ENCODE peak calls at places on chromosome 5, in eight cellular contexts. One of them, this sample, is unnamed.

GRCh38 chr5:119470105-119470763 is 17.9 kb downstream of the HSD17B4 start:
- DNase-seq in WERI-Rb-1: no peak
- DNase-seq in cardiac muscle cell: no peak
- DNase-seq in breast epithelium: no peak
- DNase-seq in body of pancreas: no peak
- DNase-seq in lower leg skin: no peak
- DNase-seq in choroid plexus epithelial cell: no peak
- DNase-seq in cardiac fibroblast: no peak
- DNase-seq in this sample: no peak

GRCh38 chr5:80238778-80239679 is 16.8 kb downstream of the SERINC5 start:
- DNase-seq in WERI-Rb-1: no peak
- DNase-seq in cardiac muscle cell: peak; percentile 75
- DNase-seq in breast epithelium: peak; percentile 32
- DNase-seq in body of pancreas: peak; percentile 83
- DNase-seq in lower leg skin: peak; percentile 51
- DNase-seq in choroid plexus epithelial cell: peak; percentile 68
- DNase-seq in cardiac fibroblast: peak; percentile 40
- DNase-seq in this sample: peak; percentile 75

GRCh38 chr5:159581502-159582249 is 251.4 kb upstream of the IL12B start:
- DNase-seq in WERI-Rb-1: no peak
- DNase-seq in cardiac muscle cell: peak; percentile 83
- DNase-seq in breast epithelium: no peak
- DNase-seq in body of pancreas: peak; percentile 60
- DNase-seq in lower leg skin: peak; percentile 34
- DNase-seq in choroid plexus epithelial cell: peak; percentile 68
- DNase-seq in cardiac fibroblast: peak; percentile 97
- DNase-seq in this sample: peak; percentile 76

GRCh38 chr5:95669985-95670384 is 12.8 kb downstream of the SPATA9 start:
- DNase-seq in WERI-Rb-1: no peak
- DNase-seq in cardiac muscle cell: no peak
- DNase-seq in breast epithelium: no peak
- DNase-seq in body of pancreas: no peak
- DNase-seq in lower leg skin: no peak
- DNase-seq in choroid plexus epithelial cell: no peak
- DNase-seq in cardiac fibroblast: no peak
- DNase-seq in this sample: no peak

GRCh38 chr5:108101105-108101504 is 280.8 kb downstream of the FBXL17 start:
- DNase-seq in WERI-Rb-1: no peak
- DNase-seq in cardiac muscle cell: no peak
- DNase-seq in breast epithelium: no peak
- DNase-seq in body of pancreas: no peak
- DNase-seq in lower leg skin: no peak
- DNase-seq in choroid plexus epithelial cell: no peak
- DNase-seq in cardiac fibroblast: peak; percentile 31
- DNase-seq in this sample: peak; percentile 33

GRCh38 chr5:93088997-93089396 is 492.0 kb downstream of the NR2F1-AS1 start:
- DNase-seq in WERI-Rb-1: no peak
- DNase-seq in cardiac muscle cell: no peak
- DNase-seq in breast epithelium: no peak
- DNase-seq in body of pancreas: no peak
- DNase-seq in lower leg skin: no peak
- DNase-seq in choroid plexus epithelial cell: no peak
- DNase-seq in cardiac fibroblast: peak; percentile 37
- DNase-seq in this sample: no peak

GRCh38 chr5:51279983-51280382 is 103.3 kb upstream of the ISL1 start:
- DNase-seq in WERI-Rb-1: no peak
- DNase-seq in cardiac muscle cell: no peak
- DNase-seq in breast epithelium: no peak
- DNase-seq in body of pancreas: no peak
- DNase-seq in lower leg skin: no peak
- DNase-seq in choroid plexus epithelial cell: no peak
- DNase-seq in cardiac fibroblast: no peak
- DNase-seq in this sample: no peak

GRCh38 chr5:134053840-134054338 is 49.1 kb upstream of the VDAC1 start:
- DNase-seq in WERI-Rb-1: no peak
- DNase-seq in cardiac muscle cell: peak; percentile 87
- DNase-seq in breast epithelium: peak; percentile 85
- DNase-seq in body of pancreas: no peak
- DNase-seq in lower leg skin: no peak
- DNase-seq in choroid plexus epithelial cell: no peak
- DNase-seq in cardiac fibroblast: peak; percentile 76
- DNase-seq in this sample: no peak

GRCh38 chr5:170439246-170439943 is 50.2 kb upstream of the KCNMB1 start:
- DNase-seq in WERI-Rb-1: no peak
- DNase-seq in cardiac muscle cell: no peak
- DNase-seq in breast epithelium: no peak
- DNase-seq in body of pancreas: no peak
- DNase-seq in lower leg skin: peak; percentile 6
- DNase-seq in choroid plexus epithelial cell: no peak
- DNase-seq in cardiac fibroblast: no peak
- DNase-seq in this sample: no peak

GRCh38 chr5:157870837-157871834 is 12.2 kb upstream of the CLINT1 start:
- DNase-seq in WERI-Rb-1: no peak
- DNase-seq in cardiac muscle cell: peak; percentile 69
- DNase-seq in breast epithelium: no peak
- DNase-seq in body of pancreas: no peak
- DNase-seq in lower leg skin: no peak
- DNase-seq in choroid plexus epithelial cell: peak; percentile 63
- DNase-seq in cardiac fibroblast: peak; percentile 86
- DNase-seq in this sample: peak; percentile 81

GRCh38 chr5:87912419-87912818 is 356.2 kb downstream of the TMEM161B start:
- DNase-seq in WERI-Rb-1: no peak
- DNase-seq in cardiac muscle cell: no peak
- DNase-seq in breast epithelium: no peak
- DNase-seq in body of pancreas: no peak
- DNase-seq in lower leg skin: no peak
- DNase-seq in choroid plexus epithelial cell: no peak
- DNase-seq in cardiac fibroblast: no peak
- DNase-seq in this sample: no peak

GRCh38 chr5:61330341-61330878 is 1.6 kb upstream of the ZSWIM6 start:
- DNase-seq in WERI-Rb-1: peak; percentile 49
- DNase-seq in cardiac muscle cell: peak; percentile 58
- DNase-seq in breast epithelium: no peak
- DNase-seq in body of pancreas: peak; percentile 39
- DNase-seq in lower leg skin: no peak
- DNase-seq in choroid plexus epithelial cell: peak; percentile 64
- DNase-seq in cardiac fibroblast: peak; percentile 60
- DNase-seq in this sample: peak; percentile 65

GRCh38 chr5:126490167-126490937 is 67.1 kb downstream of the GRAMD2B start:
- DNase-seq in WERI-Rb-1: peak; percentile 74
- DNase-seq in cardiac muscle cell: no peak
- DNase-seq in breast epithelium: peak; percentile 85
- DNase-seq in body of pancreas: no peak
- DNase-seq in lower leg skin: peak; percentile 57
- DNase-seq in choroid plexus epithelial cell: peak; percentile 86
- DNase-seq in cardiac fibroblast: no peak
- DNase-seq in this sample: peak; percentile 66

DNA sequence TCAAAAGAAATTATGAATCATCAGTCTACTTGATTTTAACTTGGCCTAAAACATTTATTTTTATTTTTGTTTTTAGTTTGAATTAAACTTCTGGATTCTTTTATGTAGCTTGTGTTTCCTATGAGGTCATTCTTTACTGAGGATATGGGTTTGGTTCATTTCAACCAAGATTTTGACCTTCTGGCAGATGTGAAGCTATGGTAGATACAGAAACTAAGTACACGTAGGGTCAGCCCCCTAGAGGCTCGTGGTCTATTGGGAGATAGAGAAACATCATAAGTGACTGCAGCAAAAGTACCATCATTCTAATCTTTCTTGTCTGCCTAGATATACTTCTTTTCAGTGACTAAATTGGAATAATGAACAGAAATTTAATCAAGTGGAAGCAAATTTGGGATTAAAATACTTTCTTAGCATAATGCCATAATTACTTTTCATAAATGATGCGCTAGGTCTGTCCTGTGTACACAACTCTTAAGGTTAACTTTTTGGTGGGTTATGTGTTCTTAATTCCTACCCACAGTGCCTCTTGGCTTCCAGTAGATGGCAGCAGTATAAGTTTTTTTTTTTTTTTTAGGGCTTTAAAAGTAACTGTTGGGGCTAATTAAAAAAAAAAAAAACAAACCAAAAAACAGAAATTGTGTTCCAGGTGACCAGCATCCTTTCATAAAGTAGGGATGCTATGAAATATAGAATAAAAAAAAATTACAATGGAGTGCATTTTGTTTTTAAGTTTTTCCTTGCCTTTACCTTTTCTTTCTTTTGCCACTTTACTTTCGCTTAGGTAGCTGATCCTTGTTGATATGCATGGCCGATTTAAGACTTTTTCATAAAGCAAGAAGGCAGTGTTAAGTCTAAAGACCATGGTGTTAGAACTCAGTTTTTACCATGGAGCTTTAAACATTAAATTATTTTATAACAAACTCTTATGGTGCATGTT is 49.9 kb downstream of the LRRTM2 start:
- DNase-seq in WERI-Rb-1: no peak
- DNase-seq in cardiac muscle cell: peak; percentile 32
- DNase-seq in breast epithelium: no peak
- DNase-seq in body of pancreas: no peak
- DNase-seq in lower leg skin: no peak
- DNase-seq in choroid plexus epithelial cell: peak; percentile 48
- DNase-seq in cardiac fibroblast: peak; percentile 36
- DNase-seq in this sample: peak; percentile 51
- TF ChIP-seq CTCF in WERI-Rb-1: peak; percentile 20
- TF ChIP-seq CTCF in cardiac muscle cell: peak; percentile 72
- TF ChIP-seq CTCF in breast epithelium: no peak
- TF ChIP-seq CTCF in body of pancreas: peak; percentile 36
- TF ChIP-seq CTCF in lower leg skin: no peak
- TF ChIP-seq CTCF in choroid plexus epithelial cell: peak; percentile 62
- TF ChIP-seq CTCF in cardiac fibroblast: peak; percentile 61
- TF ChIP-seq CTCF in this sample: peak; percentile 69

GRCh38 chr5:57207007-57207653 is 33.3 kb downstream of the GPBP1 start:
- DNase-seq in WERI-Rb-1: no peak
- DNase-seq in cardiac muscle cell: no peak
- DNase-seq in breast epithelium: no peak
- DNase-seq in body of pancreas: no peak
- DNase-seq in lower leg skin: no peak
- DNase-seq in choroid plexus epithelial cell: no peak
- DNase-seq in cardiac fibroblast: no peak
- DNase-seq in this sample: no peak

GRCh38 chr5:57209316-57210040 is 35.6 kb downstream of the GPBP1 start:
- DNase-seq in WERI-Rb-1: no peak
- DNase-seq in cardiac muscle cell: no peak
- DNase-seq in breast epithelium: no peak
- DNase-seq in body of pancreas: no peak
- DNase-seq in lower leg skin: no peak
- DNase-seq in choroid plexus epithelial cell: peak; percentile 43
- DNase-seq in cardiac fibroblast: peak; percentile 30
- DNase-seq in this sample: peak; percentile 2

GRCh38 chr5:57210633-57211032 is 36.8 kb downstream of the GPBP1 start:
- DNase-seq in WERI-Rb-1: no peak
- DNase-seq in cardiac muscle cell: no peak
- DNase-seq in breast epithelium: no peak
- DNase-seq in body of pancreas: no peak
- DNase-seq in lower leg skin: no peak
- DNase-seq in choroid plexus epithelial cell: no peak
- DNase-seq in cardiac fibroblast: no peak
- DNase-seq in this sample: no peak

GRCh38 chr5:57211039-57211438 is 37.2 kb downstream of the GPBP1 start:
- DNase-seq in WERI-Rb-1: no peak
- DNase-seq in cardiac muscle cell: no peak
- DNase-seq in breast epithelium: no peak
- DNase-seq in body of pancreas: no peak
- DNase-seq in lower leg skin: no peak
- DNase-seq in choroid plexus epithelial cell: no peak
- DNase-seq in cardiac fibroblast: no peak
- DNase-seq in this sample: no peak

DNA sequence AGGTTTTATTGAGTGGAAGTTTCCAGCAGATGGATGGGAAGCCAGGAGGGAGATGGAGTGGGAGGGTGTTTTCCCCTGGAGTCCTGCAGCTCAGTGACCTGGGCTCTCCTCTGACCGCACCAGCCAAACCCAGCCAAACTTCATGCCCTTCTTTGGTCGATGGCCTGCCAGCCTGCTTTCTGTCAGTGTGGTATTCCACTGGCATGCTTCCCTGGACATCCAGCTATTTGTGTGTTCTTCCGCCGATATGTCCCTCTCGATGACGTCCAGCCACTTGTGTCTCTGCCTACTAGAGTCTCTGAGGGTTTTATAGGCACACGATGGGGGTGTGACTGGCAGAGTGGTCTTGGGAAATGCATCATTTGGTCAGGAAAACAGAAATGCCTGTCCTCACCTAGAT is 33.8 kb downstream of the GPBP1 start:
- DNase-seq in WERI-Rb-1: no peak
- DNase-seq in cardiac muscle cell: no peak
- DNase-seq in breast epithelium: no peak
- DNase-seq in body of pancreas: no peak
- DNase-seq in lower leg skin: no peak
- DNase-seq in choroid plexus epithelial cell: no peak
- DNase-seq in cardiac fibroblast: no peak
- DNase-seq in this sample: no peak
- H3K4me3 ChIP-seq in WERI-Rb-1: no peak overlapping the region
- H3K4me3 ChIP-seq in cardiac muscle cell: no peak overlapping the region
- H3K4me3 ChIP-seq in breast epithelium: no peak overlapping the region
- H3K4me3 ChIP-seq in body of pancreas: no peak overlapping the region
- H3K4me3 ChIP-seq in lower leg skin: no peak overlapping the region
- H3K4me3 ChIP-seq in choroid plexus epithelial cell: no peak overlapping the region
- H3K4me3 ChIP-seq in cardiac fibroblast: no peak overlapping the region
- H3K4me3 ChIP-seq in this sample: no peak overlapping the region

GRCh38 chr5:14267166-14267838 is 124.2 kb downstream of the TRIO start:
- DNase-seq in WERI-Rb-1: no peak
- DNase-seq in cardiac muscle cell: peak; percentile 19
- DNase-seq in breast epithelium: no peak
- DNase-seq in body of pancreas: no peak
- DNase-seq in lower leg skin: no peak
- DNase-seq in choroid plexus epithelial cell: peak; percentile 55
- DNase-seq in cardiac fibroblast: no peak
- DNase-seq in this sample: no peak
- TF ChIP-seq CTCF in WERI-Rb-1: no peak
- TF ChIP-seq CTCF in cardiac muscle cell: no peak
- TF ChIP-seq CTCF in breast epithelium: no peak
- TF ChIP-seq CTCF in body of pancreas: no peak
- TF ChIP-seq CTCF in lower leg skin: no peak
- TF ChIP-seq CTCF in choroid plexus epithelial cell: peak; percentile 26
- TF ChIP-seq CTCF in cardiac fibroblast: no peak
- TF ChIP-seq CTCF in this sample: no peak

DNA sequence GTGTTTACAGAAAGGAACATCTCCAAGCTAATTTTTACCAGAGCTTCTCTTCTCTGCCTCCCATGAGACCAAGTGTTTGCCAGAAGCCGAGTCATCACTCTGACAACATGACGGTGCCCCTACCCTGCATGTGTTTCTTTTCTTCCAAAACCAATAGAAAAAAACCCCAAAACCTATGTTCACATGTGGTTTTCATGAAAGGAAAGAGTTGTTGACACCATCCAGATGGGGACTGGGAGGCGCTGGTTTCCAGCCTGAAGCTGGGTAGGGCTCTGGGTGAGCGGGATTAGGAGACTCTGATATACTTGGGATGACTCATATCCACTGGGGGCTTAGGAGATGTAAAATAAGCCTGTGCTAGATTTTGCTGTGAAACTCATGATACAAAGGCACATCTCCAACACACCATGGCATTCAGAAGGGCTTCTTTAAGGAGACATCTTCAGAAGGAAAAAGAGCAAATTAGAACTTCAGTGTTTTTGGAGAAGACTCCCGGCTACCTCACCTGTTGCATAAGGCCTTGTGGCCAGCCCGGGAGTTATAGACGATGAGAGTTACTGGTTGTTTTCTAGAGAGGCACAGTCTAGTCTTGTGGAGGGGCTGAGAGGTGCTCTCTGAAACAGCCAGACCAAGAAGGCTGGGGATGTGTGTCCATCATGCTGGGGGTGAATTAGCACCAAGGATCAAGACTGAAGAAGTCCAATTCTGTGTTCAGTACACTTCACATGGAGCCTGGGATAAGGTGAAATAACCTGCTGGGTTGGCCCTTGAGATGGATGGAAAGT is 108.9 kb upstream of the LHFPL2 start:
- DNase-seq in WERI-Rb-1: no peak
- DNase-seq in cardiac muscle cell: peak; percentile 72
- DNase-seq in breast epithelium: no peak
- DNase-seq in body of pancreas: no peak
- DNase-seq in lower leg skin: no peak
- DNase-seq in choroid plexus epithelial cell: peak; percentile 70
- DNase-seq in cardiac fibroblast: peak; percentile 81
- DNase-seq in this sample: peak; percentile 92
- H3K4me3 ChIP-seq in WERI-Rb-1: no peak overlapping the region
- H3K4me3 ChIP-seq in cardiac muscle cell: no peak overlapping the region
- H3K4me3 ChIP-seq in breast epithelium: no peak overlapping the region
- H3K4me3 ChIP-seq in body of pancreas: no peak overlapping the region
- H3K4me3 ChIP-seq in lower leg skin: no peak overlapping the region
- H3K4me3 ChIP-seq in choroid plexus epithelial cell: no peak overlapping the region
- H3K4me3 ChIP-seq in cardiac fibroblast: no peak overlapping the region
- H3K4me3 ChIP-seq in this sample: no peak overlapping the region